ENCODE peak calls at places on chromosomes 7 and 10, in seven cellular contexts. M is colonic mucosa, A is brain microvascular endothelial cell, D is right cardiac atrium, Q is body of pancreas, H is aorta, L is uterus. Z is an unnamed sample.

GRCh38 chr10:114208351-114208750 is 29.2 kb downstream of the TDRD1 start:
- DNase-seq in L (no peak), M (no peak), H (no peak), A (no peak), Q (no peak), D (no peak), Z (peak)

GRCh38 chr10:70592746-70593512 is 9.6 kb downstream of the PRF1 start:
- DNase-seq in H (peak), L (no peak), M (peak), A (no peak), D (peak), Q (no peak), Z (peak)

GRCh38 chr10:126397640-126398382 is 9.5 kb upstream of the ADAM12 start:
- DNase-seq in M (no peak), D (no peak), L (no peak), Q (no peak), H (no peak), A (peak), Z (peak)

GRCh38 chr7:143434660-143435059 is 8.6 kb upstream of the TAS2R60 start:
- DNase-seq in A (no peak), H (peak), D (peak), Q (peak), L (peak), M (peak), Z (peak)

GRCh38 chr7:88546808-88547207 is 212.7 kb upstream of the ZNF804B start:
- DNase-seq in D (no peak), H (no peak), L (no peak), Q (peak), M (peak), A (peak), Z (peak)

GRCh38 chr7:23530355-23530754 is 1.4 kb downstream of the TRA2A start:
- DNase-seq in L (no peak), Q (peak), M (peak), A (peak), D (no peak), H (no peak), Z (no peak)

GRCh38 chr10:126905776-126906703 is 812 bp downstream of the DOCK1 start:
- DNase-seq in A (no peak), H (peak), Q (peak), M (peak), L (peak), D (peak), Z (peak)

GRCh38 chr10:61332506-61332905 is 120.7 kb downstream of the TMEM26 start:
- DNase-seq in M (no peak), H (no peak), A (no peak), D (no peak), Q (no peak), L (no peak), Z (no peak)

GRCh38 chr7:4939971-4940720 is 18.8 kb downstream of the MMD2 start:
- DNase-seq in L (no peak), Q (no peak), M (no peak), H (no peak), D (no peak), A (no peak), Z (no peak)

GRCh38 chr10:48625013-48625412 is 20.1 kb upstream of the ARHGAP22 start:
- DNase-seq in Q (no peak), L (no peak), A (no peak), H (no peak), D (no peak), M (no peak), Z (no peak)

GRCh38 chr10:79229830-79230562 is 117.3 kb upstream of the PPIF start:
- DNase-seq in L (no peak), A (no peak), M (no peak), Q (no peak), D (no peak), H (no peak), Z (no peak)

GRCh38 chr7:133575726-133576125 is 322.8 kb downstream of the EXOC4 start:
- DNase-seq in H (no peak), L (no peak), Q (no peak), M (no peak), D (no peak), A (no peak), Z (no peak)

GRCh38 chr10:44955408-44956070 is 4.1 kb upstream of the RASSF4 start:
- DNase-seq in D (peak), M (peak), H (no peak), L (peak), Q (no peak), A (no peak), Z (no peak)

GRCh38 chr7:117401293-117402002 is 25.8 kb downstream of the ASZ1 start:
- DNase-seq in D (no peak), M (no peak), A (peak), H (no peak), Q (no peak), L (no peak), Z (peak)

GRCh38 chr7:19290066-19290465 is 144.8 kb upstream of the FERD3L start:
- DNase-seq in A (no peak), L (no peak), D (no peak), H (no peak), M (no peak), Q (no peak), Z (no peak)

GRCh38 chr10:79336739-79337138 is 10.5 kb upstream of the PPIF start:
- DNase-seq in L (no peak), Q (no peak), D (no peak), A (no peak), H (no peak), M (no peak), Z (no peak)

GRCh38 chr10:116748041-116748440 is 5.7 kb upstream of the HSPA12A start:
- DNase-seq in L (no peak), D (no peak), M (peak), A (peak), H (no peak), Q (no peak), Z (no peak)

GRCh38 chr10:103874730-103875129 is 19.4 kb upstream of the SH3PXD2A start:
- DNase-seq in Q (no peak), L (no peak), M (no peak), H (no peak), D (no peak), A (no peak), Z (no peak)

GRCh38 chr7:117190746-117191435 is 132.0 kb downstream of the WNT2 start:
- DNase-seq in M (no peak), D (no peak), Q (no peak), H (no peak), L (no peak), A (no peak), Z (no peak)

GRCh38 chr7:32536585-32536984 is 41.3 kb downstream of the AVL9 start:
- DNase-seq in L (no peak), Q (no peak), M (no peak), H (no peak), A (peak), D (no peak), Z (no peak)

GRCh38 chr10:113552723-113553122 is at the start of gene HABP2:
- DNase-seq in D (no peak), Q (peak), L (no peak), M (no peak), H (peak), A (no peak), Z (no peak)

GRCh38 chr10:70513848-70514309 is 35.3 kb downstream of the PALD1 start:
- DNase-seq in M (no peak), Q (peak), A (no peak), D (peak), L (no peak), H (no peak), Z (no peak)

GRCh38 chr10:126646101-126646500 is 24.4 kb downstream of the C10orf90 start:
- DNase-seq in H (no peak), A (peak), L (no peak), Q (no peak), D (no peak), M (no peak), Z (no peak)

DNA sequence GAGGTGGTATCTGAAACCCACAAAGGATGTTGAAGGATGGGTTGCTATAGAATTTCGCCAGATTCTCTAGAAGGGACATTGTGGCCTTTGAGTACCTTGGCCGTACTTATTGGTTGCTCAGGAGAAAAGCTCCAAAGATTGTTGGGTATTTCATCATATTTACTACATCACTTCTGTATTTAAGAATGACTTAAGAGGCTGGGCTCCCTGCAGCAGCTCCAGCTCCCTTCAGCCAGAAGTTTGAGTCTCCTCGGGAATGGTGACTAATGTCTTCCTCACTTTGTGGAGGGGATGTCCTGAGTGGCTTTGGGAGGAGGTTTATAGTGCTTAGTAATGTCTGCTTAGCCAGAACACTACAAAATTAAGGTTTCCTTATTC is 18.1 kb downstream of the MINDY4 start:
- DNase-seq in M (no peak), Q (no peak), L (no peak), H (no peak), D (no peak), A (peak), Z (no peak)
- H3K27ac ChIP-seq in M (no peak), Q (no peak), L (no peak), H (no peak), D (peak), A (no peak), Z (no peak)

GRCh38 chr10:94047302-94047701 is 53.6 kb downstream of the PLCE1 start:
- DNase-seq in L (no peak), M (no peak), D (no peak), H (no peak), A (no peak), Q (no peak), Z (no peak)

GRCh38 chr10:94042814-94043175 is 49.1 kb downstream of the PLCE1 start:
- DNase-seq in H (no peak), L (no peak), Q (no peak), D (no peak), M (no peak), A (no peak), Z (no peak)

GRCh38 chr10:94042001-94042813 is 48.5 kb downstream of the PLCE1 start:
- DNase-seq in H (no peak), M (peak), A (peak), D (no peak), L (no peak), Q (no peak), Z (no peak)

GRCh38 chr10:94046152-94046551 is 52.4 kb downstream of the PLCE1 start:
- DNase-seq in A (no peak), Q (no peak), D (no peak), H (no peak), L (no peak), M (no peak), Z (no peak)

GRCh38 chr10:94043431-94043990 is 49.8 kb downstream of the PLCE1 start:
- DNase-seq in Q (no peak), D (no peak), L (no peak), H (no peak), M (no peak), A (no peak), Z (no peak)
- H3K27ac ChIP-seq in Q (no peak), D (no peak), L (peak), H (no peak), M (peak), A (peak), Z (no peak)

GRCh38 chr7:81297317-81297716 is 378.5 kb upstream of the SEMA3C start:
- DNase-seq in H (no peak), L (no peak), M (no peak), Q (no peak), D (no peak), A (no peak), Z (no peak)

GRCh38 chr7:81300779-81301178 is 381.9 kb upstream of the SEMA3C start:
- DNase-seq in Q (no peak), A (no peak), M (no peak), H (no peak), L (no peak), D (no peak), Z (no peak)

GRCh38 chr7:81301815-81302214 is 383.0 kb upstream of the SEMA3C start:
- DNase-seq in H (no peak), L (no peak), D (no peak), M (peak), Q (no peak), A (no peak), Z (no peak)

GRCh38 chr7:81299711-81300110 is 380.9 kb upstream of the SEMA3C start:
- DNase-seq in D (no peak), M (no peak), L (no peak), A (no peak), Q (no peak), H (no peak), Z (no peak)

DNA sequence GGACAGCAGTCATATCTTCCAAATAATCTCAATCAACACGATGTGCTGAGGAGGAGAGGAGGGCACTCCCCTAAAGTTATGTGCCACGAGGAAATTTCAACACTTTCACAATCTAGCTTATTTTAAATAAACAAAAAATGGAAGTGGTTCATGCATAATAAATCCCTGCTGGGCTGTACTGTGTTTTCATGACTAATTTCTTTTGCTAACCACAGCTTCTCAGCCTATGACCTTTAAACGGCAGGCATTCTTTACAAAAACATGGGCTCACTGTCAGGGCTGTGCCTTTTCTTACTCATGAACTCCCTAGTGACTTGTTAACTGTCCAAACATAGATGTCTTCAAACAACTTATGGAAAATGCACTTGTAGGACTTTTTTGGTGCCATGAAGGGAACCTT is 380.4 kb upstream of the SEMA3C start:
- DNase-seq in Q (no peak), D (no peak), H (no peak), L (no peak), A (peak), M (no peak), Z (peak)
- H3K27ac ChIP-seq in Q (no peak), D (no peak), H (no peak), L (peak), A (peak), M (no peak), Z (peak)

GRCh38 chr7:158812684-158813083 is 16.6 kb downstream of the ESYT2 start:
- DNase-seq in H (no peak), M (no peak), D (no peak), L (no peak), A (no peak), Q (no peak), Z (no peak)
- H3K27ac ChIP-seq in H (no peak), M (no peak), D (peak), L (peak), A (no peak), Q (no peak), Z (no peak)

GRCh38 chr10:76675951-76676587 is 961.5 kb downstream of the KCNMA1 start:
- DNase-seq in A (no peak), M (peak), Q (no peak), D (peak), H (peak), L (peak), Z (peak)

GRCh38 chr10:76675561-76675950 is 962.1 kb downstream of the KCNMA1 start:
- DNase-seq in H (no peak), A (no peak), L (no peak), Q (no peak), M (no peak), D (no peak), Z (no peak)
- H3K27ac ChIP-seq in H (peak), A (no peak), L (peak), Q (no peak), M (no peak), D (no peak), Z (no peak)

DNA sequence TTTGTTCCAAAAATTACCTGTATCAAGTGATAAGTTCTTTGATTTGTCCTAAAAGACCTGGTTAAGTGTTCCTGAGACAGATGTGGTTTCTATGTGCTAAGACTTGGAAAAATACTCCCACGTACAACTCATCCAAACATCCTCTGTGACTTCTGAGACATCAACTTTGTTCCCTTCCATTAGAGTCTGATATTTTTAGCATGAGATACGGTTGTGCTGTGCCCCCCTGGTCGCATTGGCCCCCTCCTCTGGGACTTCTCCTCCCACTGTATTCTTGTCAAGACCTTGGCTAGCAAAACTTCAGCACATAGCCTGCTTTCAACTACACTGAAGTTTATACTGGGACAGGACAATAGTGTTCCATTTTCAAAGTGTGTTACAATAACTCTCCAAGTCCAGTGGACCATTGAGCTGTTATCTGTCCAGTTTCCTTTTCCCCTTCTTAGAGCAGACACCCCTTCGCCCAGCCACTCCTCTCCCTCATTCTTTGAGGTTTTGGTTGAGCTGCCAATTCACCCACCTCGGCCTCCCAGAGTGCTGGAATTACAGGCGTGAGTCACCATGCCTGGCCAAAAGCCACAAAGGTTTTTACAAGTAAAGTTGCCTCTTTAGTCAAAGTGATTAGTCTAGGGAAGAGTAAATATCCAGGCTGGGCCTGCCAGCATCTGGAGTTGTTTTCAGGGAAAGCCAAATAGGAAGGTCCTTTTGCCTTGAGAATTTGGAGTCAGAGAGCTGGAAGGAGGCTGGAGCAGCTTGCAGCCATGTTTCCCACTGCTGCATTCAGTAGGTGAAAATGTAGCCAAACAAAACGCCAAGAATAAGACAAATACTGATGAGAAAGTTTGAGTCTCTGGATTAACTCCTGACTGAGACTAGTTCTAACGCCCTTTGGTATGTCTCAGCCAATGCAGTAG is 17.8 kb upstream of the PDLIM1 start:
- DNase-seq in L (peak), H (peak), M (peak), A (peak), Q (peak), D (peak), Z (peak)
- H3K27ac ChIP-seq in L (peak), H (peak), M (peak), A (peak), Q (peak), D (peak), Z (peak)